ENCODE peak calls at places on chromosomes 5 and 9, in eight cellular contexts. C is transverse colon; X is fibroblast of mammary gland; L is astrocyte of the spinal cord; Y is CD8-positive, alpha-beta T cell; A is spleen; P is dorsolateral prefrontal cortex; K is IMR-90. B is an unnamed sample.

GRCh38 chr5:160961761-160962160 is 109.8 kb upstream of the ATP10B start:
- DNase-seq in Y (no peak), C (no peak), A (no peak), X (no peak), K (no peak), L (no peak), P (no peak), B (no peak)

GRCh38 chr9:34185778-34186551 is 7.1 kb downstream of the UBAP1 start:
- DNase-seq in P (no peak), Y (peak), X (peak), A (no peak), C (no peak), L (peak), K (peak), B (peak)

GRCh38 chr9:38687389-38687842 is 32.5 kb downstream of the FAM240B start:
- DNase-seq in C (peak), A (peak), Y (no peak), X (no peak), P (no peak), K (no peak), L (peak), B (no peak)

GRCh38 chr5:142685418-142686209 is at the start of gene FGF1:
- DNase-seq in L (peak), A (no peak), K (no peak), X (no peak), P (peak), C (no peak), Y (no peak), B (no peak)

GRCh38 chr5:127038550-127038949 is 8.2 kb upstream of the MARCHF3 start:
- DNase-seq in K (no peak), A (no peak), X (no peak), Y (no peak), L (no peak), P (no peak), C (no peak), B (no peak)

GRCh38 chr5:4023701-4024100 is 428.1 kb downstream of the IRX1 start:
- DNase-seq in P (no peak), A (no peak), K (no peak), L (no peak), C (no peak), X (no peak), Y (no peak), B (no peak)

GRCh38 chr9:37337301-37337905 is 85.1 kb upstream of the GRHPR start:
- DNase-seq in L (no peak), K (no peak), P (no peak), X (no peak), A (no peak), Y (no peak), C (no peak), B (no peak)

GRCh38 chr9:121372563-121373400 is 2.7 kb upstream of the STOM start:
- DNase-seq in L (peak), P (no peak), C (no peak), X (peak), K (peak), A (no peak), Y (no peak), B (no peak)

GRCh38 chr5:51383494-51384081 is 340 bp downstream of the ISL1 start:
- DNase-seq in P (no peak), C (no peak), A (no peak), Y (no peak), L (no peak), K (no peak), X (no peak), B (no peak)

GRCh38 chr9:112035166-112035816 is 138.7 kb downstream of the UGCG start:
- DNase-seq in K (no peak), X (no peak), A (no peak), C (no peak), Y (no peak), L (no peak), P (no peak), B (no peak)

GRCh38 chr9:17802249-17802857 is 223.5 kb downstream of the SH3GL2 start:
- DNase-seq in C (no peak), P (no peak), L (peak), Y (no peak), X (peak), K (peak), A (no peak), B (peak)

GRCh38 chr5:181086410-181087229 is 44.3 kb downstream of the OR2V1 start:
- DNase-seq in A (no peak), K (no peak), C (no peak), Y (no peak), L (no peak), P (no peak), X (no peak), B (no peak)

GRCh38 chr9:35679091-35679490 is 5.4 kb downstream of the CA9 start:
- DNase-seq in L (no peak), P (no peak), C (no peak), A (peak), Y (no peak), X (no peak), K (no peak), B (no peak)

GRCh38 chr5:97846646-97847045 is 663.6 kb upstream of the RIOK2 start:
- DNase-seq in A (no peak), C (no peak), Y (no peak), L (no peak), X (no peak), P (no peak), K (no peak), B (no peak)

GRCh38 chr9:613771-614347 is 227.6 kb upstream of the DMRT1 start:
- DNase-seq in X (peak), A (peak), P (peak), C (peak), Y (peak), K (peak), L (peak), B (peak)

GRCh38 chr5:107254214-107254901 is 416.4 kb downstream of the EFNA5 start:
- DNase-seq in Y (no peak), A (no peak), P (no peak), C (no peak), K (no peak), X (no peak), L (no peak), B (no peak)

GRCh38 chr5:82793808-82794419 is 283.3 kb downstream of the TMEM167A start:
- DNase-seq in C (peak), L (peak), K (peak), A (no peak), Y (peak), X (peak), P (no peak), B (peak)

GRCh38 chr9:4547016-4547415 is 56.7 kb downstream of the SLC1A1 start:
- DNase-seq in Y (no peak), X (peak), L (peak), P (no peak), A (no peak), C (no peak), K (peak), B (no peak)

GRCh38 chr9:15977438-15977837 is 424.6 kb downstream of the CCDC171 start:
- DNase-seq in C (no peak), Y (no peak), L (no peak), A (no peak), K (no peak), P (no peak), X (no peak), B (no peak)

GRCh38 chr5:96752341-96753016 is 55.3 kb downstream of the ERAP1 start:
- DNase-seq in K (peak), A (no peak), P (no peak), C (no peak), Y (no peak), L (peak), X (peak), B (peak)

GRCh38 chr9:34408173-34408572 is 31.5 kb upstream of the MYORG start:
- DNase-seq in L (no peak), A (no peak), C (no peak), Y (no peak), P (no peak), X (no peak), K (no peak), B (no peak)

GRCh38 chr9:130053504-130054427 is at the start of gene GPR107:
- DNase-seq in X (peak), A (peak), Y (peak), C (peak), P (peak), K (peak), L (peak), B (no peak)

GRCh38 chr5:160479926-160480325 is 58.3 kb downstream of the PTTG1 start:
- DNase-seq in A (no peak), L (peak), K (peak), C (no peak), X (peak), Y (no peak), P (peak), B (no peak)

GRCh38 chr9:88322906-88323566 is 65.2 kb upstream of the SPIN1 start:
- DNase-seq in A (no peak), L (peak), K (peak), X (no peak), Y (peak), P (no peak), C (peak), B (no peak)

GRCh38 chr9:137174722-137175293 is 3.0 kb upstream of the TMEM210 start:
- DNase-seq in L (no peak), K (no peak), P (no peak), Y (no peak), C (no peak), X (no peak), A (no peak), B (no peak)

GRCh38 chr9:137173795-137174664 is 2.2 kb upstream of the TMEM210 start:
- DNase-seq in Y (no peak), A (no peak), L (no peak), X (no peak), P (no peak), K (no peak), C (no peak), B (no peak)

GRCh38 chr9:137178201-137178938 is 6.5 kb upstream of the TMEM210 start:
- DNase-seq in C (no peak), Y (no peak), L (no peak), P (no peak), X (no peak), A (no peak), K (no peak), B (no peak)

GRCh38 chr9:137175345-137175961 is 3.6 kb upstream of the TMEM210 start:
- DNase-seq in Y (no peak), L (no peak), P (no peak), X (no peak), C (no peak), K (no peak), A (no peak), B (no peak)

DNA sequence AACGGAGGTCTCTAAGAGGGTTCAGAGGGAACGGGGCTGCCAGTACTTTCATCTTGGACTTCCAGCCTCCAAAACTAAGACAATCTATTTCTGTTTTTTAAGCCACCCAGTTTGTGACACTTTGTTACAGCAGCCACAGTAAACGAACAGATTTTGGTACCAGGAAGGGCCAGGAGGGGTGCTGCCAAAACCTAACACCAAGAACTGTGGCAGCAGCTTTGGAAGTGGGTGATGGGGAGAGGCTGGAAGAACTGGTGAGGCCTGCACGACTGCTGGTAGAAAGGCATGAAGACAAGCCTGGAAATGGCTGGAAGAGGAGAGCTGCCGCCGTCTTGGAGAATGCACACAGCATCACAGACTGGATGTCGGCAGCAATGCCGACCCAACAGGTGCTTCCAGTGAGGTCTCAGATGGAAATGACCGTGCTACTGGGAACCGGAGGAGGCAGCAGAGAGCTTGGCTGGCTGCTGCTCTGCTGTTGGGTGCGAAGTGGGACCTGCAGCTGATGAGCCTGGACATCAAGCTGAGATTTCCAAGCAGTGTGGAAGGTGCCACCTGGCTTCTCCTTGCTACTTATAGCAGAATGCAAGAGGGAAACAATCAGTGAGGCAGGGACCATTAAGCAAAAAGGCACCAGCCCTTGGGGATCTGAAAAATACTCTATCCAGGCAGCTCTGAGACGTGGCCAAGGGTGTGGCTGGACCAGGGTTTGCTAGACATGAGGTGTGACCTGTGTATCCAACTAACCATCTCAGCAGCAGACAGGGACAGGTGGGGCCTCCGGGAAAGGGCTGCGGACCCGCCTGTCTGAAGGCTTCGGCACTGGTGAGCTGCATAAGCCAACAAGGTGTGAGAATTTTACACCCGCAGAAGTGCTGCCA is 4.7 kb upstream of the TMEM210 start:
- DNase-seq in L (peak), P (peak), C (peak), X (peak), Y (no peak), A (no peak), K (peak), B (no peak)
- TF ChIP-seq CTCF in L (peak), P (no peak), C (peak), X (peak), Y (peak), A (peak), K (peak), B (peak)

GRCh38 chr5:173317852-173318251 is 10.4 kb downstream of the STC2 start:
- DNase-seq in P (no peak), A (peak), X (no peak), K (no peak), L (no peak), Y (no peak), C (no peak), B (no peak)

GRCh38 chr5:173318338-173318737 is 9.9 kb downstream of the STC2 start:
- DNase-seq in X (no peak), C (no peak), Y (no peak), L (no peak), K (no peak), A (no peak), P (no peak), B (no peak)

GRCh38 chr5:173317091-173317685 is 11.0 kb downstream of the STC2 start:
- DNase-seq in L (no peak), C (no peak), Y (no peak), X (no peak), K (no peak), A (peak), P (no peak), B (no peak)

GRCh38 chr5:173315495-173316352 is 12.5 kb downstream of the STC2 start:
- DNase-seq in L (peak), K (peak), P (no peak), A (peak), C (no peak), X (peak), Y (no peak), B (no peak)

DNA sequence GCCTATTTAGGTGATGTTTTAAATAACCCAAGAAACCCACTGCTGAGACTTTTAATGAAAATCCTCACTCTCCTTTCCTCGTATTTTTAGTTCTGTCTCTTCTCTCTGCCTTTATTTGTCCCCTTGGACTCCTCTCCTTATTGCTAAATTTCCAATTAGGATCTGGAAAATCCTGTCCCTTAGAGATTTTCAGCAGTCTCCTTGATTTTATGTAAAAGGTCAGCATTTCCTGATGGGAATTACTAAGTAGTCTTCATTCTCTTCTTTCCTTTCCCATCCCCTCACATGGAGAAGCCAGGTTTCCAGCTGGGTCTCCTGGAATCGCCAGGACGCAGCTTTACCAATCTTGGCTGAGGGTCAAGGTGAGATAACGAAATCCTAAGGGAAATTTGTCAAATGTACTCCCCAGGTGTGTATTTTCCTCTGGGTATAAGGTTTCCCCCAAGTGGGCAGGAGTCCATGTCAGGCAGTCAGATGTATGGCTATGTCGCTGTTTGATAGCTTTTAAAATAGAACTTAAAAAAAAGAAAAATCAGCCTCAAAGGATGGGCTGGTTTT is 11.7 kb downstream of the STC2 start:
- DNase-seq in X (no peak), A (no peak), Y (no peak), P (no peak), L (no peak), C (no peak), K (no peak), B (no peak)
- H3K4me3 ChIP-seq in X (no peak), A (no peak), Y (no peak), P (peak), L (no peak), C (no peak), K (no peak), B (no peak)

DNA sequence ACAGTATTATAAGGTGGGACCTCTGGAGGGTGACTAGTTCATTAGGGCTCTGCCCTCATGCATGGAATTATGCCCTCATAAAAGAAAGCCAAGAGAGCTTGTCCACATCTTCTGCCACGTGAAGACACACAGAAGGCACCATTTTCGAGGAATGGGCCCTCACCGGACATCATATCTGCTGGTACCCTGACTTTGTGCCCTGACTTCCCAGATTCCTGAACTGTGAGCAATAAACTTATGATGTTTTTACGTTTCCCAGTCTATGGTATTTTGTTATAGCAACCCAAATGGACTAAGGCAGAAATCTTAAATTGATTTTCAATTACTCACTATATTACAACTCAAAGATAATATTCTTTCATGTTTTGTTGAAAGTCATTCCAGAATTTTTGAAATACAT is 163.8 kb upstream of the PAPPA start:
- DNase-seq in K (no peak), L (no peak), Y (no peak), C (no peak), X (no peak), A (no peak), P (no peak), B (no peak)
- TF ChIP-seq CTCF in K (no peak), L (no peak), Y (no peak), C (no peak), X (no peak), A (no peak), P (no peak), B (no peak)

GRCh38 chr5:78593465-78593864 is 55.1 kb downstream of the LHFPL2 start:
- DNase-seq in Y (no peak), L (no peak), A (no peak), X (no peak), C (no peak), P (no peak), K (no peak), B (no peak)

GRCh38 chr5:78592735-78593386 is 55.7 kb downstream of the LHFPL2 start:
- DNase-seq in P (no peak), X (peak), L (no peak), C (no peak), Y (no peak), K (no peak), A (no peak), B (no peak)

GRCh38 chr5:78594014-78594413 is 54.6 kb downstream of the LHFPL2 start:
- DNase-seq in P (no peak), A (no peak), K (no peak), X (no peak), Y (no peak), C (no peak), L (no peak), B (no peak)

GRCh38 chr5:78591227-78591626 is 57.3 kb downstream of the LHFPL2 start:
- DNase-seq in P (no peak), A (no peak), K (peak), Y (no peak), C (no peak), L (peak), X (peak), B (no peak)

GRCh38 chr5:78591972-78592700 is 56.4 kb downstream of the LHFPL2 start:
- DNase-seq in L (no peak), A (no peak), P (no peak), K (no peak), Y (no peak), C (no peak), X (peak), B (no peak)
- H3K4me3 ChIP-seq in L (no peak), A (no peak), P (no peak), K (no peak), Y (no peak), C (no peak), X (no peak), B (no peak)

B was measured in HFF-Myc.